ENCODE peak calls at places on chromosome 20, in four cellular contexts. J is HepG2, S is GM12878, H is K562. M is an unnamed sample.

GRCh38 chr20:8435251-8436035 is 303.4 kb downstream of the PLCB1 start:
- DNase-seq in H (no peak), S (no peak), J (no peak), M (no peak)

GRCh38 chr20:9093203-9093962 is 24.5 kb downstream of the PLCB4 start:
- DNase-seq in J (no peak), S (no peak), H (no peak), M (no peak)

GRCh38 chr20:16111132-16111852 is 462.0 kb downstream of the KIF16B start:
- DNase-seq in H (no peak), S (no peak), J (no peak), M (no peak)

GRCh38 chr20:1633535-1633934 is 13.7 kb upstream of the SIRPB1 start:
- DNase-seq in H (peak), S (no peak), J (peak), M (no peak)

GRCh38 chr20:62641749-62642665 is at the start of gene SLCO4A1:
- DNase-seq in H (peak), J (peak), S (no peak), M (peak)

GRCh38 chr20:46704714-46705377 is 4.6 kb upstream of the SLC2A10 start:
- DNase-seq in S (no peak), J (no peak), H (no peak), M (no peak)

GRCh38 chr20:20551409-20551808 is 161.0 kb downstream of the RALGAPA2 start:
- DNase-seq in H (no peak), S (no peak), J (no peak), M (no peak)

GRCh38 chr20:33176101-33176500 is 8.1 kb downstream of the BPIFA2 start:
- DNase-seq in S (no peak), J (no peak), H (no peak), M (no peak)

GRCh38 chr20:32474009-32474716 is 111.0 kb downstream of the NOL4L start:
- DNase-seq in S (no peak), H (no peak), J (peak), M (no peak)

GRCh38 chr20:38729767-38730166 is 5.5 kb downstream of the SLC32A1 start:
- DNase-seq in H (no peak), S (no peak), J (no peak), M (no peak)

GRCh38 chr20:4217349-4217761 is 202.0 kb upstream of the RNF24 start:
- DNase-seq in H (peak), S (no peak), J (peak), M (no peak)

GRCh38 chr20:44644384-44645131 is 6.9 kb downstream of the ADA start:
- DNase-seq in S (peak), J (no peak), H (no peak), M (no peak)

GRCh38 chr20:4074877-4075455 is 59.6 kb upstream of the RNF24 start:
- DNase-seq in H (peak), J (no peak), S (no peak), M (no peak)

GRCh38 chr20:48463916-48464315 is 363.9 kb downstream of the PREX1 start:
- DNase-seq in J (no peak), H (no peak), S (no peak), M (no peak)

GRCh38 chr20:4787069-4787468 is 65.4 kb downstream of the PRND start:
- DNase-seq in S (no peak), J (no peak), H (no peak), M (no peak)

GRCh38 chr20:35663813-35664543 is 722 bp downstream of the CPNE1 start:
- DNase-seq in J (peak), S (no peak), H (peak), M (peak)

GRCh38 chr20:63317601-63318291 is 24.8 kb downstream of the COL20A1 start:
- DNase-seq in H (no peak), J (no peak), S (no peak), M (no peak)

GRCh38 chr20:12617076-12617475 is 391.7 kb upstream of the SPTLC3 start:
- DNase-seq in H (no peak), S (no peak), J (no peak), M (no peak)

GRCh38 chr20:4326194-4327065 is 311.1 kb upstream of the RNF24 start:
- DNase-seq in J (no peak), S (no peak), H (no peak), M (no peak)

GRCh38 chr20:40532103-40532502 is 156.9 kb downstream of the MAFB start:
- DNase-seq in J (peak), S (no peak), H (peak), M (peak)

GRCh38 chr20:57785061-57785460 is 75.2 kb upstream of the PMEPA1 start:
- DNase-seq in H (no peak), S (no peak), J (no peak), M (no peak)

DNA sequence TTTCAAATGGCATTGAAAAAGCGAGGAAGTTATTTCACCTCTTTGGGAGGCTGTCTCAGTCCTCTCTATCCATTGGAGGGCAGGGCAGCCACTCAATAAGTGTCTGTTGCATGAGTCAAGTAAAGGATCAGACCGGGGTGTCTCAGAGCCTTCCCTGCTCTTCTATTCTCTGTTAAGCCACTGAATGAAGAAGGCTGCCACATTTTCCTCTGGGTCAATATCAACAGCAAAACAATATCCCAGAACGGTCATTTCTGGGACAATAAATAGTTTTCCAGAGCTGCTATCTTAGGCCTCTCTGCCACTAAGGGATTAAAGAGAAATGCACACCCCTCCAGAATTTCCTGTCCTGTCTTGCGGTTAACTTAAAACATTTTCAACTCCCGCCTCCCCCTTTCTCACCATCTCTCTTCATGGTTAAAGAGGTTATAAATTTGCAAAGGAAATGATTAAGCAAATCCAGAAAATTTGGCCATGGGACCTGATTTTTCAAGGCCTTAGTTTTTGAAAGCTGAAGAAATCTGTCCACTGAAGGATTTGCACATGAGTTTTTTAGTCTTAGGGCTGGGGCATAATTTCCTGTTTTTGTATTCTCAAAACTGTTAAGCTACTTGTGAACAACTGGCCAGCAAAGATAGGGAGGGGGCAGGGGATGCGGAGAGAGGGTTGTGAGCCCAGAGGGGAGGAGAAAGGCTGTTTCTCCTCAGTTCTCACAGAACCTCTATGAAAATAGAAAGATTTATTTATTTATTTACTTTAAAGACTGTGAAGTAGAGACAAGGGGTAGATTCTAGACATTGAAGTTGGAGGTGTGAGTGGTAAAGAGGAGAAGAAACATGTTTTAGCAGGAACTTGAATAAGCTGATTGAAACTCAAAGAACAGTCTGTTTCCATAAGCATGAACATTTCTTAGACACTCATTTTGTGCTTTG is 135.7 kb downstream of the BCAS1 start:
- DNase-seq in J (no peak), H (peak), S (no peak), M (no peak)
- TF ChIP-seq ESRRA in J (no peak), H (peak), S (no peak), M (no peak)

GRCh38 chr20:24692429-24693190 is 223.2 kb downstream of the SYNDIG1 start:
- DNase-seq in J (no peak), H (no peak), S (no peak), M (no peak)
- TF ChIP-seq NR2C2 in J (no peak), H (no peak), S (no peak), M (no peak)

DNA sequence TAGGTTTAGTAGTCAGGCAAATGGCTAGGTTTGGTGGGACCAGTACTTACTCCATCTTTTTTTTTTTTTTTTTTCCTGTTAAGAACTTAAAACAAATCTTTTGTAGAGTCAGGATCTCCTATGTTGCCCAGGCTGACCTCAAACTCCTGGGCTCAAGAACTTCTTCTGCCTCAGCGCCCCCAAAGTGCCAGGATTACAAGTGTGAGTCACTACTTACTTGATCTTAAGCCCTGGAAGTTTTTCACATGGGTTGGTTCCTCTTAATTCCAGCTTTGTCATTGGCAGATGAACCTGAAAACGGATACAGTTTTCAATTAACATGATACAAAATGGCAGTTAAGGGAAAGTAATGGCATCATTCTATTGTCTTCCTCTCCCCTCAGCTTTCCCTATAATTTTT is 179.4 kb upstream of the JAG1 start:
- DNase-seq in S (no peak), H (no peak), J (no peak), M (no peak)
- TF ChIP-seq SP1 in S (no peak), H (no peak), J (no peak), M (no peak)

GRCh38 chr20:42852691-42853090 is 337.0 kb downstream of the PTPRT start:
- DNase-seq in H (no peak), S (no peak), J (no peak), M (no peak)

GRCh38 chr20:42855896-42856295 is 333.8 kb downstream of the PTPRT start:
- DNase-seq in J (no peak), H (no peak), S (no peak), M (no peak)

DNA sequence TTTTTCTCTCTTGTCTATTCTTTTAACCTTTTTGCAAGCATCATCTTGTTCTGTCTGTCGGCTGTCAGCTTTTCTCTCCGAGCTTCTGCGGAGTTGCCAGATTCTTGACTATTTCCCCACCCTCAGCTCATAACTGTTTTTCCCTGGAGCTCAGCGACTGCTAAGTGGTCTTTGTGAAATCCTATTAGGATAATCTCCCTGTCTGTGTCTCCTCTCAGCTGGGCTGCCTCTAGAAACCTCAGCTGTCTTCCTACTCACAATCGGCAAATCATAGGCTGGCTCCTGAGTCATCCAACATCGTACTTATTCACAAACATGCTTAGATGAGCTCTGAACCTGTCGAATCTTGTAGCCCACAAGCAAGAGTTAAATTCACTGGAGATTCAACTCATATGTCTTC is 332.3 kb downstream of the PTPRT start:
- DNase-seq in J (no peak), H (no peak), S (no peak), M (no peak)
- TF ChIP-seq ESRRA in J (no peak), H (no peak), S (no peak), M (no peak)